ENCODE peak calls at places on chromosome 16, in six cellular contexts. V is GM23338, T is thoracic aorta, C is heart right ventricle, R is epithelial cell of esophagus, X is fibroblast of pulmonary artery. H is an unnamed sample.

GRCh38 chr16:86029131-86029741 is 130.3 kb downstream of the IRF8 start:
- DNase-seq in V (peak; percentile 14), T (no peak), C (peak; percentile 60), R (no peak), X (peak; percentile 25), H (peak; percentile 30)

GRCh38 chr16:85126731-85127662 is 14.7 kb upstream of the CIBAR2 start:
- DNase-seq in V (peak; percentile 75), T (no peak), C (no peak), R (peak; percentile 33), X (peak; percentile 92), H (peak; percentile 85)

GRCh38 chr16:57689772-57690558 is 4.6 kb upstream of the DRC7 start:
- DNase-seq in V (peak; percentile 27), T (no peak), C (no peak), R (no peak), X (no peak), H (peak; percentile 4)

GRCh38 chr16:87803385-87803784 is 37.6 kb upstream of the KLHDC4 start:
- DNase-seq in V (no peak), T (no peak), C (no peak), R (no peak), X (no peak), H (no peak)

GRCh38 chr16:3651461-3652372 is 2.8 kb upstream of the DNASE1 start:
- DNase-seq in V (no peak), T (no peak), C (no peak), R (no peak), X (no peak), H (no peak)

GRCh38 chr16:80058236-80058635 is 457.7 kb upstream of the MAF start:
- DNase-seq in V (no peak), T (no peak), C (peak; percentile 45), R (peak; percentile 42), X (peak; percentile 0), H (peak; percentile 2)

GRCh38 chr16:964696-965395 is 5.9 kb downstream of the LMF1 start:
- DNase-seq in V (no peak), T (no peak), C (no peak), R (peak; percentile 24), X (no peak), H (no peak)

GRCh38 chr16:81551141-81551808 is 106.7 kb downstream of the CMIP start:
- DNase-seq in V (no peak), T (no peak), C (no peak), R (peak; percentile 82), X (peak; percentile 79), H (peak; percentile 30)

GRCh38 chr16:66254751-66255150 is 111.7 kb upstream of the CDH5 start:
- DNase-seq in V (no peak), T (no peak), C (no peak), R (no peak), X (peak; percentile 22), H (no peak)

GRCh38 chr16:56615353-56615752 is 7.0 kb downstream of the MT2A start:
- DNase-seq in V (no peak), T (no peak), C (no peak), R (peak; percentile 83), X (peak; percentile 37), H (peak; percentile 58)

GRCh38 chr16:21989141-21989540 is 11.8 kb downstream of the PDZD9 start:
- DNase-seq in V (no peak), T (no peak), C (no peak), R (no peak), X (no peak), H (peak; percentile 53)

GRCh38 chr16:89552329-89552728 is 8.2 kb upstream of the RPL13 start:
- DNase-seq in V (no peak), T (no peak), C (no peak), R (no peak), X (no peak), H (no peak)

GRCh38 chr16:15466131-15466530 is 31.7 kb downstream of the BMERB1 start:
- DNase-seq in V (no peak), T (no peak), C (no peak), R (no peak), X (no peak), H (no peak)

GRCh38 chr16:3590736-3591435 is 13.7 kb upstream of the NLRC3 start:
- DNase-seq in V (no peak), T (no peak), C (no peak), R (peak; percentile 64), X (no peak), H (no peak)

GRCh38 chr16:24700549-24701392 is 28.7 kb upstream of the TNRC6A start:
- DNase-seq in V (peak; percentile 64), T (peak; percentile 85), C (peak; percentile 48), R (peak; percentile 91), X (peak; percentile 97), H (peak; percentile 99)

GRCh38 chr16:82011199-82011641 is at the start of gene SDR42E1:
- DNase-seq in V (peak; percentile 13), T (no peak), C (no peak), R (peak; percentile 86), X (no peak), H (no peak)

GRCh38 chr16:1815461-1815860 is 11.2 kb downstream of the HAGH start:
- DNase-seq in V (no peak), T (no peak), C (no peak), R (no peak), X (no peak), H (no peak)

GRCh38 chr16:89822188-89823086 is 5.8 kb upstream of the SPIRE2 start:
- DNase-seq in V (no peak), T (no peak), C (no peak), R (no peak), X (no peak), H (no peak)

GRCh38 chr16:30951193-30951592 is 2.3 kb downstream of the ORAI3 start:
- DNase-seq in V (no peak), T (no peak), C (no peak), R (no peak), X (no peak), H (no peak)
- H3K4me3 ChIP-seq in V (no peak overlapping the region), T (no peak overlapping the region), C (no peak overlapping the region), R (no peak overlapping the region), X (no peak overlapping the region), H (no peak overlapping the region)

DNA sequence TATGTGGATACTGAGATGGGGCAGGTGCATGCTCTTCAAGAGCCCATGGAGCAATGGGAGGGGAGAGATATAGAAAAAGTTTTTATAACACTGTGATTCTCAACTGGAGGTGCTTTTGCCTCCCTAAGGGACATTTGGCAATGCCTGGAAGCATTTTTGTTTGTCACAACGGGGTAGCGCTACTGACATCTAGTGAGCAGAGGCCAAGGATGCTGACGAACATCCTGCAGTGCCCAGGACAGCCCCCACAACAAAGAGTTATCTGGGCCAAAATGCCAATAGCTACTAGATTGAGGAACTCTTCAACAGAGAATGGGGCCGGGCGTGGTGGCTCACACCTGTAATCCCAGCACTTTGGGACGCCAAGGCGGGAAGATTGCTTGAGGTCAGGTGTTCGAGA is 67.2 kb upstream of the CLEC3A start:
- DNase-seq in V (peak; percentile 37), T (no peak), C (no peak), R (no peak), X (no peak), H (no peak)
- TF ChIP-seq CTCF in V (peak; percentile 19), T (no peak), C (no peak), R (no peak), X (no peak), H (no peak)

GRCh38 chr16:49492090-49492801 is 118.6 kb downstream of the C16orf78 start:
- DNase-seq in V (peak; percentile 78), T (no peak), C (peak; percentile 63), R (no peak), X (peak; percentile 12), H (peak; percentile 7)
- H3K4me3 ChIP-seq in V (peak overlapping the region; percentile 44), T (peak overlapping the region; percentile 66), C (peak overlapping the region; percentile 54), R (no peak overlapping the region), X (peak overlapping the region; percentile 7), H (peak overlapping the region; percentile 28)

DNA sequence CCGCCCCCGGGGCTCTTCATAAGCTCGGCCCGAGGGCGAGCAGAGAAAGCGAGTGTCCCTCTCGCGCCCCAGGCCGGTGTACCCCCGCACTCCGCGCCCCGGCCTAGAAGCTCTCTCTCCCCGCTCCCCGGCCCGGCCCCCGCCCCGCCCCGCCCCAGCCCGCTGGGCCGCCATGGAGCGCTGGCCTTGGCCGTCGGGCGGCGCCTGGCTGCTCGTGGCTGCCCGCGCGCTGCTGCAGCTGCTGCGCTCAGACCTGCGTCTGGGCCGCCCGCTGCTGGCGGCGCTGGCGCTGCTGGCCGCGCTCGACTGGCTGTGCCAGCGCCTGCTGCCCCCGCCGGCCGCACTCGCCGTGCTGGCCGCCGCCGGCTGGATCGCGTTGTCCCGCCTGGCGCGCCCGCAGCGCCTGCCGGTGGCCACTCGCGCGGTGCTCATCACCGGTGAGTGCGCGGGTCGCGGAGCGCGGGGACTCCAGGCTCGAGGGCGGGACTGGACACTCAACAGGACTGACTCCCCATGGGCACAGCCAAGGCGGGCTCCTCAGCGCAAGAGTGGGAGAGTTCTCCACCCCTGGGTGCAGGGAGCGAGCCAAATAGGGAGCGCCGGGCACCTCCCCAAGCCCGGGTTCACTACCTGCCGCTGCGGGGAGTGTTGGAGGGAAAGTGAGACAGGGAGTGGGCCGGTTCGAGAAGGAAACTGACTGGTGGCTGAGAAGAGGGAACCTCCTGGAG is at the start of gene HSD11B2:
- DNase-seq in V (peak; percentile 83), T (no peak), C (peak; percentile 52), R (peak; percentile 65), X (peak; percentile 42), H (no peak)
- TF ChIP-seq CTCF in V (no peak), T (no peak), C (no peak), R (no peak), X (no peak), H (no peak)

DNA sequence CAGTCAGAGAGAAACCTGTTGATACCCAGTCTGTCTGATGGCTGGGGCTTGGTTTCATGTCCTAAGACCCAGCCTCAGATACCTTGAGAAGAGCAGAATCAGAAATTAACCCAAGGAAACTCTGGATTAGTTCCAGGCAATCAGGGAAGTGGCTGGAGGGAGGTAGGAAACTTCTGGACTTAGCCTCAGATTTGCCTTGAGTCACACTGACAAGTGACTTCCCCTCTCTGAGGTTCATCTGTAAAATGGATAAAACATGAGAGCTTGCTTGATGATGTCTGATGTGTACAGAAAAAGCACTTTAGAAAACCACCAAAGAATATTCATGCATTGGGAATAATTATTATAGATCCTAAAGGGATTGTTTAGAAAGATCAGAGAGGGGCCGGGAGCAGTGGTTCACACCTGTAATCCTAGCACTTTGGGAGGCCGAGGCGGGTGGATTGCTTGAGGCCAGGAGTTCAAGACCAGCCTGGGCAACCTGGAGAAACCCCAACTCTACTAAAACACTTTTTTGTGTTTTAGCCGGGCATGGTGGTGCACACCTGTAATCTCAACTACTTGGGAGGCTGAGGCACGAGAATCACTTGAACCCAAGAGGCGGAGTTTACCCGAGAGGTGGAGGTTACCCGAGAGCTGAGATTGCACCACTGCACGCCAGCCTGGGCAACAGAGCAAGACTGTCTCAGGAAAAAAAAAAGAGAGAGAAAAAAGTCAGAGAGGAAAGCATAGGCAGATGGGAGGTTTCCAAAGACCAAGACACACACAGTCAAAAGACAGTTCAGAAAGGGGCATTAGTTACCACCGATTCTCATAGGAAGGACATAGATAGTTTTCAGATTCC is 3.8 kb downstream of the CIITA start:
- DNase-seq in V (no peak), T (no peak), C (no peak), R (no peak), X (no peak), H (no peak)
- H3K4me3 ChIP-seq in V (no peak overlapping the region), T (peak overlapping the region; percentile 80), C (peak overlapping the region; percentile 73), R (no peak overlapping the region), X (no peak overlapping the region), H (no peak overlapping the region)